ENCODE peak calls at places on chromosomes 5 and 9, in four cellular contexts. R is IMR-90, F is right atrium auricular region, N is vagina. E is an unnamed sample.

GRCh38 chr5:173515526-173515925 is 100.9 kb downstream of the BOD1 start:
- DNase-seq in R (peak), F (no peak), N (peak), E (no peak)

GRCh38 chr9:73199886-73200285 is 48.2 kb downstream of the ANXA1 start:
- DNase-seq in R (no peak), F (no peak), N (no peak), E (peak)

GRCh38 chr9:134165357-134166315 is 1.3 kb upstream of the RNU6ATAC start:
- DNase-seq in R (peak), F (no peak), N (peak), E (peak)

GRCh38 chr9:137286980-137287383 is 9.5 kb downstream of the TOR4A start:
- DNase-seq in R (peak), F (no peak), N (no peak), E (peak)

GRCh38 chr5:114953559-114953958 is 216.1 kb downstream of the TRIM36 start:
- DNase-seq in R (no peak), F (no peak), N (no peak), E (no peak)

GRCh38 chr5:169795311-169795710 is 158.2 kb downstream of the DOCK2 start:
- DNase-seq in R (no peak), F (no peak), N (no peak), E (peak)

GRCh38 chr5:115594343-115595047 is 7.8 kb downstream of the TICAM2 start:
- DNase-seq in R (peak), F (no peak), N (no peak), E (no peak)

GRCh38 chr5:75034137-75034739 is 18.1 kb downstream of the GCNT4 start:
- DNase-seq in R (no peak), F (no peak), N (no peak), E (peak)

GRCh38 chr9:22097712-22098111 is 88.6 kb upstream of the CDKN2B start:
- DNase-seq in R (peak), F (no peak), N (no peak), E (no peak)

GRCh38 chr9:113620016-113620376 is 156.5 kb downstream of the RGS3 start:
- DNase-seq in R (no peak), F (no peak), N (no peak), E (no peak)

GRCh38 chr9:93673844-93674334 is 97.5 kb downstream of the PHF2 start:
- DNase-seq in R (no peak), F (peak), N (no peak), E (no peak)

GRCh38 chr5:172403191-172403794 is 51.0 kb downstream of the SH3PXD2B start:
- DNase-seq in R (peak), F (peak), N (peak), E (no peak)

GRCh38 chr5:170120576-170120975 is 14.9 kb downstream of the FOXI1 start:
- DNase-seq in R (peak), F (no peak), N (peak), E (no peak)

GRCh38 chr9:133134419-133135190 is 13.6 kb upstream of the RALGDS start:
- DNase-seq in R (no peak), F (no peak), N (no peak), E (peak)

GRCh38 chr9:137449931-137450537 is 8.9 kb upstream of the ENTPD8 start:
- DNase-seq in R (no peak), F (no peak), N (no peak), E (peak)

GRCh38 chr5:72387985-72388384 is 67.8 kb downstream of the PTCD2 start:
- DNase-seq in R (peak), F (no peak), N (no peak), E (no peak)

GRCh38 chr5:45385321-45386058 is 310.7 kb downstream of the HCN1 start:
- DNase-seq in R (peak), F (no peak), N (no peak), E (no peak)

GRCh38 chr5:146667633-146668032 is 151.6 kb upstream of the GPR151 start:
- DNase-seq in R (peak), F (no peak), N (no peak), E (no peak)

GRCh38 chr9:36101916-36102741 is 34.4 kb upstream of the GLIPR2 start:
- DNase-seq in R (peak), F (peak), N (no peak), E (no peak)

GRCh38 chr5:77775773-77776605 is at the start of gene TBCA:
- DNase-seq in R (peak), F (peak), N (peak), E (peak)
- TF ChIP-seq CTCF in R (peak), F (peak), N (peak), E (no peak)

GRCh38 chr5:23330726-23331125 is 176.7 kb upstream of the PRDM9 start:
- DNase-seq in R (no peak), F (no peak), N (no peak), E (no peak)

DNA sequence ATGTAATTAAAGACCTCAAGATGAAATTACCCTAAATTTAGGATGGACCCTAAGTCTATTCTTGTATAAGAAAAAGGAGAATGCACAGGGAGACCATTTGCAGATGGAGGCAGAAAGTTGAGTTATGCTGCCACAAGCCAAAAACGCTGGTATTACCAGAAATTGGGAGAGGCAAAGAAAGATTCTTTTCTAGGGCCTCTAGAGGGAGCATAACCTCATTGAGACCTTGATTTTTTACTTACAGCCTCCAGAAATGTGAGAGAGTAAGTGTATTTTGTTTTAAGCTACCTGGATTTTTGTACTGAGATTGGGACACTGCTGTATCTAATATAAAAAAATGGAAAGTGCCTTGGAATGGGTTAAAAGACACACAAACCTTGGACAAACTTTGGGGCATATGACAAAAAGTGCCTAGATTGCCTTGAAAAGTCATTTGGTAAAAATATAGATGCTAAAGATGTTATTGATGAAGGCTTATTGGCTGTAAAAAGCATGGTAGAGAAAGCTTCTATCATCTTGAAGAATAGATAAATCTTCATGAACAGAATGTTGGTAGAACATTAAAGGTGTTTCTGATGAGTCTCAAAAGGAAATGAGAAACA is 174.7 kb upstream of the PRDM9 start:
- DNase-seq in R (no peak), F (no peak), N (no peak), E (no peak)
- TF ChIP-seq CTCF in R (no peak), F (peak), N (no peak), E (no peak)

DNA sequence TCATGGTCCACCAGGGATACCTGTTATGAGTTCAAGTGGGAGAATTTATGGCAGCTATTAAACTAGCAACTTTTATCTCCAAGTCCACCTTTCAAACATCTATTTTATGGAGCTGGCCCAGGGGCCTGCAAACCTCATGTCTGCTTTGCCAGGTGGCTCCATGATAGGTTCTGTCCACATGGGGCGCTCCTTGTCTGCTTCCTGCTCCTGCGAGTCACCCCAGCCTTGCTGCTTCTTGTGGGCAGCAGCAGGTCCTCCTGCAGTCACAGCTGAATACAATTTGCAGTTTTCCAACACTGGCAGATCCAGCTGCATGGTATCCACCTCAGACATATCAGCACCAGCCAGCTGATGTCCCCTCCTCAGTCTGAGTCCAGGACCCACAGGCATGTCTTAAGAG is 39.6 kb upstream of the FRRS1L start:
- DNase-seq in R (no peak), F (no peak), N (no peak), E (no peak)
- TF ChIP-seq CTCF in R (no peak), F (no peak), N (no peak), E (no peak)

GRCh38 chr5:58582411-58583393 is at the start of gene RAB3C:
- DNase-seq in R (peak), F (peak), N (no peak), E (peak)
- TF ChIP-seq CTCF in R (no peak), F (peak), N (no peak), E (no peak)

GRCh38 chr9:10366171-10366779 is 246.5 kb downstream of the PTPRD start:
- DNase-seq in R (peak), F (no peak), N (no peak), E (no peak)
- TF ChIP-seq CTCF in R (peak), F (peak), N (no peak), E (peak)

GRCh38 chr9:117546894-117547293 is 132.0 kb upstream of the ASTN2 start:
- DNase-seq in R (no peak), F (no peak), N (no peak), E (peak)

GRCh38 chr9:117547904-117548303 is 133.0 kb upstream of the ASTN2 start:
- DNase-seq in R (no peak), F (no peak), N (no peak), E (no peak)

GRCh38 chr9:117547321-117547720 is 132.5 kb upstream of the ASTN2 start:
- DNase-seq in R (no peak), F (no peak), N (no peak), E (no peak)

GRCh38 chr9:117548556-117548955 is 133.7 kb upstream of the ASTN2 start:
- DNase-seq in R (no peak), F (no peak), N (no peak), E (no peak)

GRCh38 chr9:117545846-117546245 is 131.0 kb upstream of the ASTN2 start:
- DNase-seq in R (no peak), F (no peak), N (no peak), E (no peak)
- TF ChIP-seq CTCF in R (no peak), F (no peak), N (no peak), E (no peak)

DNA sequence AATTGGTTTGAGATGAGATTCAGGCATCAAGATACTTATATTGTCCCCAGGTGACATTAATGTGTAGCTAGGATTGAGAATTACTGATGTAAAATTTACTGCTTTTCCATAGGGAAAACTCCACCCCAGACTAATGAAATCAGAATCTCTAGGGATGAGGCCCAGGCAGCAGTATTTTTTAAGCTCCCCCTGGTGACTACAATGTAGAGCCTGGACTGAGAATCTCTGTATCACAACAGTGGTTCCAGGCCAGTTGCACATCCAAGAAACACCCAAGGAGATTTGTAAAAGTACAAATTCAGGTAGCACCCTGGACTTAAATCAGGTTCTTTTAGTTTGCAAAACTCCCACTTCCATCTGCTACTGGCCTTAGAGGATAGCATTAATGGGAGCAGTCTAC is 185.7 kb downstream of the MARCHF11 start:
- DNase-seq in R (peak), F (no peak), N (no peak), E (no peak)
- TF ChIP-seq CTCF in R (peak), F (no peak), N (no peak), E (no peak)

DNA sequence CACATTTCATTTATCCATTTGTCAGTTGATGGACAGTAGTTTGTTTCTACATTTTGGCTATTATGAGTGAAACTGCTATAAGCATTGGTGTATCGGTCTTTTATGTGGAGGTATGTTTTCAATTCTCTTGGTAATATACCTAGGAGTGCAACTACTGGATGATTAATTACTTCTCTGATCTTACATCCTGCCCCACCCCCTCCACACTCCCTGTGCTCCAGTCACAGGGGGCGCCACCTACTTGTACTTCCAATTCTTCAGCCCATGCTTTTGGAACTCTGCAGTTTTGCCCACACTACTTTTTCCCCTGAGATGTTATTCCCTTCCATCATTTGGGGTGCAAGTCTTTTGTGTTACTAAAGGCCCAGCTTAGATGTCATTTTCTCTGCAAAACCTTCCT is 42.0 kb downstream of the SEC61B start:
- DNase-seq in R (no peak), F (no peak), N (no peak), E (peak)
- TF ChIP-seq CTCF in R (peak), F (peak), N (no peak), E (peak)

GRCh38 chr5:134257176-134257575 is 31.3 kb upstream of the PPP2CA start:
- DNase-seq in R (no peak), F (no peak), N (no peak), E (no peak)
- TF ChIP-seq CTCF in R (no peak), F (no peak), N (no peak), E (no peak)

DNA sequence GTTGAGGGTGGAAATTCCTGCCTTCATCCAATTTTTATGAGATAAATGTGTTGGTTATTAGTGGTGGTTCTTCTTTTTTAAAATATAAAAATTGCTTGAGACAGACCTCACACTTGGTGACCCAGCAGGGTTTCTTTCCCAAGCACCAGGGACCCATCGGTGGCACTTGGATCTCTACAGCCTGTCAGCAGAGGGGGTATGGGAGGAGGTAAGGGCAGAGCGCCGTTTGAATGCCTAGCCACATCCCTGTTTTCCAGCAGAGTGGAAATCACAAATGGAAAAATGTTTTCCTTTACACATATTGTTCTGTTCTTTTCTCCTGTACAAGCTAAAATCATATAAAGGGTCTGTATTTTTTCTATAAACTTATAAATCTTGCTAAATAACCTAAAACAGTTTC is 248.0 kb downstream of the NR3C1 start:
- DNase-seq in R (no peak), F (no peak), N (no peak), E (no peak)
- TF ChIP-seq CTCF in R (no peak), F (peak), N (no peak), E (no peak)